ENCODE peak calls at places on chromosomes 6 and 20, in six cellular contexts. One of them, this sample, is unnamed.

GRCh38 chr20:62156592-62157386 is 13.2 kb downstream of the SS18L1 start:
- DNase-seq in activated T-cell treated with anti-CD3 and anti-CD28 coated beads for 48 hours: peak
- DNase-seq in RWPE1: no peak
- DNase-seq in K562: peak
- DNase-seq in RCC 7860: no peak
- DNase-seq in CD4-positive, CD25-positive, alpha-beta regulatory T cell: peak
- DNase-seq in this sample: peak

GRCh38 chr6:150334790-150335783 is 33.7 kb upstream of the IYD start:
- DNase-seq in activated T-cell treated with anti-CD3 and anti-CD28 coated beads for 48 hours: no peak
- DNase-seq in RWPE1: peak
- DNase-seq in K562: peak
- DNase-seq in RCC 7860: peak
- DNase-seq in CD4-positive, CD25-positive, alpha-beta regulatory T cell: no peak
- DNase-seq in this sample: peak

GRCh38 chr6:5787054-5787720 is 219.5 kb downstream of the NRN1 start:
- DNase-seq in activated T-cell treated with anti-CD3 and anti-CD28 coated beads for 48 hours: no peak
- DNase-seq in RWPE1: no peak
- DNase-seq in K562: no peak
- DNase-seq in RCC 7860: no peak
- DNase-seq in CD4-positive, CD25-positive, alpha-beta regulatory T cell: no peak
- DNase-seq in this sample: no peak

GRCh38 chr6:70424296-70424695 is 11.0 kb downstream of the FAM135A start:
- DNase-seq in activated T-cell treated with anti-CD3 and anti-CD28 coated beads for 48 hours: no peak
- DNase-seq in RWPE1: no peak
- DNase-seq in K562: no peak
- DNase-seq in RCC 7860: no peak
- DNase-seq in CD4-positive, CD25-positive, alpha-beta regulatory T cell: no peak
- DNase-seq in this sample: no peak

GRCh38 chr20:17809714-17810631 is 110.2 kb downstream of the BANF2 start:
- DNase-seq in activated T-cell treated with anti-CD3 and anti-CD28 coated beads for 48 hours: no peak
- DNase-seq in RWPE1: no peak
- DNase-seq in K562: no peak
- DNase-seq in RCC 7860: no peak
- DNase-seq in CD4-positive, CD25-positive, alpha-beta regulatory T cell: no peak
- DNase-seq in this sample: no peak

GRCh38 chr6:27706431-27706830 is 205.8 kb downstream of the OR2B2 start:
- DNase-seq in activated T-cell treated with anti-CD3 and anti-CD28 coated beads for 48 hours: no peak
- DNase-seq in RWPE1: no peak
- DNase-seq in K562: no peak
- DNase-seq in RCC 7860: no peak
- DNase-seq in CD4-positive, CD25-positive, alpha-beta regulatory T cell: no peak
- DNase-seq in this sample: no peak

GRCh38 chr20:56689318-56689717 is 60.2 kb downstream of the TFAP2C start:
- DNase-seq in activated T-cell treated with anti-CD3 and anti-CD28 coated beads for 48 hours: no peak
- DNase-seq in RWPE1: peak
- DNase-seq in K562: no peak
- DNase-seq in RCC 7860: no peak
- DNase-seq in CD4-positive, CD25-positive, alpha-beta regulatory T cell: no peak
- DNase-seq in this sample: no peak

GRCh38 chr6:11956781-11957180 is 55.3 kb upstream of the HIVEP1 start:
- DNase-seq in activated T-cell treated with anti-CD3 and anti-CD28 coated beads for 48 hours: no peak
- DNase-seq in RWPE1: no peak
- DNase-seq in K562: no peak
- DNase-seq in RCC 7860: no peak
- DNase-seq in CD4-positive, CD25-positive, alpha-beta regulatory T cell: no peak
- DNase-seq in this sample: no peak

GRCh38 chr6:7241160-7241559 is 71.8 kb downstream of the SSR1 start:
- DNase-seq in activated T-cell treated with anti-CD3 and anti-CD28 coated beads for 48 hours: no peak
- DNase-seq in RWPE1: no peak
- DNase-seq in K562: no peak
- DNase-seq in RCC 7860: no peak
- DNase-seq in CD4-positive, CD25-positive, alpha-beta regulatory T cell: no peak
- DNase-seq in this sample: no peak